ENCODE peak calls at places on chromosome 18, in five cellular contexts. K is lower lobe of right lung, D is breast epithelium, R is cardiac muscle cell, F is upper lobe of right lung. V is an unnamed sample. For H3K9me3, the result is how much of the 10 kb centered on the place peaks cover.

GRCh38 chr18:50902797-50903196 is 23.9 kb downstream of the ME2 start:
- DNase-seq in K (no peak), D (no peak), R (no peak), F (no peak), V (no peak)

GRCh38 chr18:58745914-58746313 is 74.6 kb downstream of the MALT1 start:
- DNase-seq in K (no peak), D (no peak), R (no peak), F (no peak), V (no peak)

GRCh38 chr18:34492652-34493051 is 217.4 kb upstream of the DTNA start:
- DNase-seq in K (no peak), D (no peak), R (no peak), F (no peak), V (no peak)

GRCh38 chr18:12307871-12308385 is at the start of gene TUBB6:
- DNase-seq in K (peak), D (peak), R (peak), F (peak), V (no peak)

GRCh38 chr18:69838620-69839411 is 108.9 kb downstream of the CD226 start:
- DNase-seq in K (no peak), D (no peak), R (no peak), F (no peak), V (no peak)

GRCh38 chr18:22198163-22198562 is 28.8 kb downstream of the GATA6 start:
- DNase-seq in K (no peak), D (no peak), R (no peak), F (no peak), V (no peak)

GRCh38 chr18:4351005-4351404 is 104.1 kb downstream of the DLGAP1 start:
- DNase-seq in K (no peak), D (no peak), R (no peak), F (no peak), V (no peak)

GRCh38 chr18:50623694-50624352 is 63.9 kb downstream of the MAPK4 start:
- DNase-seq in K (no peak), D (no peak), R (no peak), F (no peak), V (no peak)

GRCh38 chr18:2050016-2050415 is 521.3 kb downstream of the METTL4 start:
- DNase-seq in K (no peak), D (no peak), R (peak), F (no peak), V (no peak)

GRCh38 chr18:22552254-22552653 is 134.5 kb upstream of the CTAGE1 start:
- DNase-seq in K (no peak), D (no peak), R (no peak), F (no peak), V (no peak)

GRCh38 chr18:69261436-69261835 is 139.3 kb upstream of the DOK6 start:
- DNase-seq in K (no peak), D (no peak), R (no peak), F (no peak), V (no peak)

GRCh38 chr18:59554796-59555195 is 142.4 kb downstream of the CCBE1 start:
- DNase-seq in K (no peak), D (no peak), R (no peak), F (no peak), V (no peak)

GRCh38 chr18:13218376-13219011 is at the start of gene LDLRAD4:
- DNase-seq in K (no peak), D (no peak), R (no peak), F (no peak), V (peak)

GRCh38 chr18:3251249-3251962 is 3.8 kb downstream of the MYL12A start:
- DNase-seq in K (no peak), D (no peak), R (no peak), F (no peak), V (no peak)

GRCh38 chr18:70457223-70457622 is 168.4 kb downstream of the SOCS6 start:
- DNase-seq in K (no peak), D (no peak), R (no peak), F (no peak), V (no peak)

GRCh38 chr18:61851940-61852451 is 40.8 kb downstream of the RNF152 start:
- DNase-seq in K (no peak), D (no peak), R (peak), F (no peak), V (no peak)

GRCh38 chr18:5943514-5943913 is 48.2 kb upstream of the TMEM200C start:
- DNase-seq in K (no peak), D (no peak), R (peak), F (no peak), V (no peak)

GRCh38 chr18:12657849-12658829 is at the start of gene SPIRE1:
- DNase-seq in K (peak), D (peak), R (peak), F (peak), V (peak)

GRCh38 chr18:13185675-13186198 is 32.8 kb upstream of the LDLRAD4 start:
- DNase-seq in K (no peak), D (no peak), R (no peak), F (no peak), V (no peak)

GRCh38 chr18:56473400-56474059 is 164.9 kb downstream of the TXNL1 start:
- DNase-seq in K (no peak), D (no peak), R (no peak), F (no peak), V (no peak)

GRCh38 chr18:23038712-23039111 is 96.6 kb upstream of the CABLES1 start:
- DNase-seq in K (no peak), D (no peak), R (peak), F (no peak), V (no peak)

GRCh38 chr18:39946623-39947061 is 2008.4 kb upstream of the PIK3C3 start:
- DNase-seq in K (no peak), D (peak), R (peak), F (no peak), V (no peak)

GRCh38 chr18:73647391-73647790 is 500.2 kb downstream of the FBXO15 start:
- DNase-seq in K (no peak), D (no peak), R (peak), F (no peak), V (no peak)

GRCh38 chr18:36284671-36285295 is 12.7 kb upstream of the FHOD3 start:
- DNase-seq in K (no peak), D (no peak), R (peak), F (no peak), V (peak)

GRCh38 chr18:2570772-2571199 is 519 bp downstream of the METTL4 start:
- DNase-seq in K (peak), D (peak), R (peak), F (peak), V (peak)

GRCh38 chr18:13003466-13003896 is 12.3 kb downstream of the CEP192 start:
- DNase-seq in K (no peak), D (no peak), R (peak), F (no peak), V (no peak)

GRCh38 chr18:3383381-3383915 is 66.5 kb upstream of the TGIF1 start:
- DNase-seq in K (no peak), D (no peak), R (peak), F (no peak), V (no peak)

GRCh38 chr18:46718501-46719341 is 38.1 kb downstream of the ST8SIA5 start:
- DNase-seq in K (no peak), D (no peak), R (peak), F (no peak), V (no peak)

GRCh38 chr18:79139206-79139605 is 70.0 kb downstream of the ATP9B start:
- DNase-seq in K (no peak), D (no peak), R (no peak), F (no peak), V (peak)

GRCh38 chr18:9449987-9450386 is 25.3 kb upstream of the RALBP1 start:
- DNase-seq in K (no peak), D (no peak), R (no peak), F (no peak), V (no peak)

GRCh38 chr18:76487782-76488181 is 7.3 kb downstream of the ZNF516 start:
- DNase-seq in K (no peak), D (no peak), R (no peak), F (no peak), V (no peak)

GRCh38 chr18:59143441-59143840 is 3.8 kb downstream of the SEC11C start:
- DNase-seq in K (no peak), D (no peak), R (no peak), F (no peak), V (no peak)

GRCh38 chr18:57698571-57699276 is 77.1 kb upstream of the NARS1 start:
- DNase-seq in K (no peak), D (no peak), R (peak), F (no peak), V (no peak)

GRCh38 chr18:28831476-28831875 is 654.5 kb upstream of the CDH2 start:
- DNase-seq in K (no peak), D (no peak), R (no peak), F (no peak), V (no peak)

GRCh38 chr18:79365701-79366100 is 30.0 kb upstream of the NFATC1 start:
- DNase-seq in K (no peak), D (no peak), R (no peak), F (no peak), V (no peak)

GRCh38 chr18:7946724-7947377 is 379.7 kb downstream of the PTPRM start:
- DNase-seq in K (no peak), D (no peak), R (peak), F (no peak), V (no peak)
- H3K4me3 ChIP-seq in K (peak), D (no peak), R (peak), F (peak), V (no peak)

GRCh38 chr18:25300492-25300891 is 51.5 kb downstream of the ZNF521 start:
- DNase-seq in K (no peak), D (no peak), R (no peak), F (no peak), V (no peak)

GRCh38 chr18:25299899-25300298 is 52.1 kb downstream of the ZNF521 start:
- DNase-seq in K (no peak), D (no peak), R (no peak), F (no peak), V (no peak)

GRCh38 chr18:25299426-25299825 is 52.5 kb downstream of the ZNF521 start:
- DNase-seq in K (no peak), D (no peak), R (peak), F (no peak), V (no peak)

GRCh38 chr18:25295624-25296138 is 56.3 kb downstream of the ZNF521 start:
- DNase-seq in K (no peak), D (no peak), R (no peak), F (no peak), V (no peak)

DNA sequence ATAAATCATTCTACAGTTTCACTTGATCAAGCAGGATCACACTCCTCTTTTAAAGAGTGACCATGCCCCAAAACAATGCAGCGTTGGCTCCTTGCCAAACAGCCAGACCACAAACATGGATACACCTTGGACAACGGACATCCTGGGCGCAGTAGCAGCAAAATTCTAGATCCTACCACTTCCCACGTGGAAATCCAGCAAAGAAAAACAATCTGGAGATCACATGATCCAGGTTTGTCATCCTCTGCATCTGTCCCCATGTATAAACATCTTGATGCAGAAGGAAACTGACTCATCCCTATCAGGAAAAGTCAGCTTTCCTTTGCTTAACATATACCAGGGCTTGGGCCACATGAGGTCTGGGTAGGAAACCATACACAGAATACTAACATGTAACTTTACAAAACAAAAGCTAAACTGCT is 53.1 kb downstream of the ZNF521 start:
- DNase-seq in K (no peak), D (peak), R (peak), F (no peak), V (no peak)
- TF ChIP-seq CTCF in K (no peak), D (no peak), R (no peak), F (no peak), V (no peak)

GRCh38 chr18:37666986-37667385 is 101.4 kb upstream of the CELF4 start:
- DNase-seq in K (no peak), D (no peak), R (peak), F (no peak), V (no peak)
- H3K9me3 ChIP-seq in K (under half), D (under half), R (under half), F (under half), V (under half)

GRCh38 chr18:60740313-60740712 is 367.7 kb upstream of the MC4R start:
- DNase-seq in K (no peak), D (no peak), R (no peak), F (no peak), V (no peak)
- H3K4me3 ChIP-seq in K (no peak), D (no peak), R (no peak), F (no peak), V (no peak)

DNA sequence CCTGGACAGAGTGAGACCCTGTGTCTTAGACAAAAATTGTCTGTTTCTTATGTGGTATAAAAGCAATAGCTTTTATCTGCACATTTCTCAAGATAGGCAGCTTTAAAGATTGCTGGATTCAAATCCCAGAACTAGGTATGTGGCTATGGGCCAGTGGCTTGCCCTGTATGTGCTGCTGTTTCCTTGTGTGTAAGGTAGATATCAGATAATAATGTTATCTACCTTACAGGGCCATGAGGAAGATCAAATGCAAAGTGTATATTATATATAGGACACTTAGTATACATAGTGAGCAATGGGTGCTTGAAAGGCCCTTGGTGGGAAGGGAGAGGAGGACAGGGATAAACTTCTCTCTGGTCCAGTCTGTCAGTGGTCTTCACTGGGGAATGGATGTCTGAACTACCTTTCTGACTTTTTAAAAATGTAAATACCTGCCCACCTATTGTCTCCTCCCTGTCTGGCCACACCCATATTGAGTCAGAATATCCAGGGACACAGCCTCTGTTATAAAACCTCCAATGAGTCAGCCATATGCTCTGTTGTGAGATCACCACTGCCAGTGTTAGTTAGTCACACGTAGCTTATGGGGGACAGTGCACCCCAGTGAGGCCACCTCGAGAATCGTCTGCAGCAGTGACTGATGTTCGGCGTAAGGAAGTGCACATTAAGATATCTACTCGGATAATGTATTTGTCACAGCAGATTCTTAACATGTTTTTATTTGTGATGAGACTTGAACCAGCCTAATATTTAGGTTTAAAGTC is 383.4 kb downstream of the PTPRM start:
- DNase-seq in K (no peak), D (no peak), R (peak), F (no peak), V (no peak)
- TF ChIP-seq CTCF in K (no peak), D (no peak), R (no peak), F (no peak), V (no peak)

DNA sequence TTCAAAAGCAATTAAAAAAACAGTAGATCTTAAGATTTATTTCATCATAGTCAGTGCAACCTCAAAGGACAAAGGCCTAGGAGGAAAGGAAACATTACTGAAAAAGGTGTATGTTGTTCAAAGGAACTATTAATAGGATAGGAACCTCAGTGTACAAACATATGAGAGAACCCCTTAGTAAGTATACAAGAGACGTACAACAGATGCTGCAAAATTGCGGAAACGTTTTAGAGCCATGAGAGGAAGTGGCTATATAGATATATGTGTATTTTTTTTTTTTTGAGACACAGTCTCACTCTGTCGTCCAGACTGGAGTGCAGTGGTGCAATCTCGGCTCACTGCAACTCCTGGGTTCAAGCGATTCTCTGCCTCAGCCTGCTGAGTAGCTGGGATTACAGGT is 22.2 kb downstream of the PIK3C3 start:
- DNase-seq in K (no peak), D (no peak), R (no peak), F (no peak), V (no peak)
- H3K9me3 ChIP-seq in K (under half), D (under half), R (under half), F (under half), V (under half)

GRCh38 chr18:33440384-33441043 is at the start of gene CCDC178:
- DNase-seq in K (no peak), D (no peak), R (peak), F (peak), V (no peak)

GRCh38 chr18:33444699-33445098 is 4.2 kb upstream of the CCDC178 start:
- DNase-seq in K (no peak), D (no peak), R (no peak), F (no peak), V (no peak)

GRCh38 chr18:33440011-33440383 is 524 bp downstream of the CCDC178 start:
- DNase-seq in K (no peak), D (no peak), R (peak), F (no peak), V (no peak)
- H3K4me3 ChIP-seq in K (peak), D (peak), R (peak), F (peak), V (no peak)

DNA sequence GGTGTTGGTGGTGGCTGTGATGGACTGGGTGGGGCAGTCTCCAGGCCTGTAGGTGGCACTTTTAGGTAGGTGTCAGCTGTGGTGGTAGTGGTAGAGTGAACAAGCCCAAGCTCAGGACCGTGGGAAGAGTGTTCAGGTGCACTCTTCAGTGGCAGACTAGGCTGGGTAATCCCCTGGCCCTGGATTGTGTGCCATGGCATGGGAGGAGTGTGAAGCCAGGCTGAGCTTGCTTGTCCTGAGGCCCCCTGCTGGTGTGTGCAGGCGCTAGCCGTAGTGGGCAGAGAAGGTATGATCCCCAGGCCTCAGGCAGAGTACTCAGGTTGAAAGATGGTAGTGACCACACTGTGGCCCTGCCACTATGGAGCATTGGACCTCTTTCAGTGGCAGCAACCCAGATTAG is 850.3 kb downstream of the DSC3 start:
- DNase-seq in K (no peak), D (no peak), R (no peak), F (no peak), V (no peak)
- TF ChIP-seq CTCF in K (no peak), D (no peak), R (no peak), F (no peak), V (no peak)

GRCh38 chr18:71966791-71967190 is 577.4 kb downstream of the CBLN2 start:
- DNase-seq in K (no peak), D (no peak), R (no peak), F (no peak), V (no peak)
- H3K9me3 ChIP-seq in K (under half), D (under half), R (under half), F (under half), V (under half)